ENCODE peak calls at places on chromosomes 4 and X, in four cellular contexts. Y, D, S and O are unnamed samples.

GRCh38 chr4:5708171-5708828 is at the start of gene EVC2:
- DNase-seq in S (no peak), Y (peak; percentile 13), D (no peak), O (peak; percentile 58)

GRCh38 chr4:54063737-54064316 is 578 bp downstream of the CHIC2 start:
- DNase-seq in Y (peak; percentile 4), S (peak; percentile 24), D (no peak), O (peak; percentile 47)

GRCh38 chr4:23728393-23728792 is 161.5 kb downstream of the PPARGC1A start:
- DNase-seq in S (no peak), Y (peak; percentile 1), D (no peak), O (no peak)

GRCh38 chr4:137896221-137896737 is 345.9 kb downstream of the SLC7A11 start:
- DNase-seq in Y (no peak), D (no peak), S (no peak), O (no peak)

GRCh38 chr4:184988611-184989010 is 29.7 kb upstream of the HELT start:
- DNase-seq in S (no peak), Y (no peak), D (no peak), O (no peak)

GRCh38 chr4:38128478-38129451 is 168.6 kb downstream of the PTTG2 start:
- DNase-seq in S (peak; percentile 91), D (peak; percentile 95), Y (no peak), O (no peak)

GRCh38 chr4:38678078-38678477 is 14.1 kb downstream of the KLF3 start:
- DNase-seq in S (no peak), Y (no peak), D (no peak), O (no peak)

GRCh38 chrX:118355225-118355920 is 9.5 kb downstream of the WDR44 start:
- DNase-seq in D (no peak), Y (no peak), S (no peak), O (no peak)

GRCh38 chr4:5517372-5517771 is 191.0 kb downstream of the EVC2 start:
- DNase-seq in D (no peak), Y (no peak), S (no peak), O (no peak)

GRCh38 chr4:182975806-182976205 is 58.6 kb upstream of the DCTD start:
- DNase-seq in D (peak; percentile 57), Y (peak; percentile 30), S (no peak), O (peak; percentile 22)
- TF ChIP-seq PBX3 in D (peak; percentile 67), Y (no peak), S (no peak), O (peak; percentile 100)

GRCh38 chr4:174425669-174426068 is 96.6 kb downstream of the HPGD start:
- DNase-seq in Y (no peak), D (no peak), S (no peak), O (no peak)

GRCh38 chr4:174427562-174428140 is 94.6 kb downstream of the HPGD start:
- DNase-seq in D (no peak), Y (no peak), S (no peak), O (no peak)

GRCh38 chr4:174422893-174423256 is 99.4 kb downstream of the HPGD start:
- DNase-seq in S (no peak), D (no peak), Y (no peak), O (no peak)

GRCh38 chr4:174420317-174420716 is 102.0 kb downstream of the HPGD start:
- DNase-seq in Y (no peak), D (no peak), S (no peak), O (no peak)

DNA sequence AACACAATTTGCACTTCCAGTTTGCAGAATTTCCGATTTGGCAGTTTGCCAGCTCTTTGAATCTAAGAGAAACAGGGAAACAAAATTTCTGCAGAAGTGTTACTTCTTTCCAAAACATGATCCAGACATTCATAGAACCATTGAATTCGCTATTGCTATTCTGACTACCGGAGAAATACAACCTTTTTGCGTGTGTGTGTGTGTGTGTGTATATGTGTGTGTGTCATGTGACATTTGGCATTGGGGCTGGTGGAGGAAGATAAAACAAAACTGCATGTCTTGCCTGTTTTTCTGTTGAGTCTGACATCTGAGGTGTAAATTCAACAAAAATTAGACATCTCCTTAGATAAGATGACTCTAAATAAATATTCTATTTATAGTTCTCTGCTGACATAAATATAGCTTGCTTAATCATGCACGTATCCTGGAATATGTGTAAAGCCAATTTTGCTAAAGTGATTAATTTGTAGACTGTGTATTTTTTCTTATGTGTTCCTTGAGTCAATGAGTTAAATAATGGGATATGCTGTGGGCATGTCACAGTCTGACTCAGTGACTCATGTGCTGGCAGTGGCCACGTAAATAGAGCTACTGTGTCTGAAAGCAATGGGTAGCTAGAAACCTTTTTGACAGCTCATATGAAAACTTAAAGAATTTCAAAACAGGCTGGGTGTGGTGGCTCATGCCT is 98.9 kb downstream of the HPGD start:
- DNase-seq in Y (peak; percentile 54), S (no peak), D (no peak), O (no peak)
- TF ChIP-seq EP300 in Y (peak; percentile 53), S (no peak), D (no peak), O (no peak)

GRCh38 chr4:77821775-77822174 is 2.6 kb upstream of the CNOT6L start:
- DNase-seq in D (no peak), Y (no peak), S (no peak), O (no peak)
- TF ChIP-seq PBX3 in D (no peak), Y (no peak), S (no peak), O (no peak)

DNA sequence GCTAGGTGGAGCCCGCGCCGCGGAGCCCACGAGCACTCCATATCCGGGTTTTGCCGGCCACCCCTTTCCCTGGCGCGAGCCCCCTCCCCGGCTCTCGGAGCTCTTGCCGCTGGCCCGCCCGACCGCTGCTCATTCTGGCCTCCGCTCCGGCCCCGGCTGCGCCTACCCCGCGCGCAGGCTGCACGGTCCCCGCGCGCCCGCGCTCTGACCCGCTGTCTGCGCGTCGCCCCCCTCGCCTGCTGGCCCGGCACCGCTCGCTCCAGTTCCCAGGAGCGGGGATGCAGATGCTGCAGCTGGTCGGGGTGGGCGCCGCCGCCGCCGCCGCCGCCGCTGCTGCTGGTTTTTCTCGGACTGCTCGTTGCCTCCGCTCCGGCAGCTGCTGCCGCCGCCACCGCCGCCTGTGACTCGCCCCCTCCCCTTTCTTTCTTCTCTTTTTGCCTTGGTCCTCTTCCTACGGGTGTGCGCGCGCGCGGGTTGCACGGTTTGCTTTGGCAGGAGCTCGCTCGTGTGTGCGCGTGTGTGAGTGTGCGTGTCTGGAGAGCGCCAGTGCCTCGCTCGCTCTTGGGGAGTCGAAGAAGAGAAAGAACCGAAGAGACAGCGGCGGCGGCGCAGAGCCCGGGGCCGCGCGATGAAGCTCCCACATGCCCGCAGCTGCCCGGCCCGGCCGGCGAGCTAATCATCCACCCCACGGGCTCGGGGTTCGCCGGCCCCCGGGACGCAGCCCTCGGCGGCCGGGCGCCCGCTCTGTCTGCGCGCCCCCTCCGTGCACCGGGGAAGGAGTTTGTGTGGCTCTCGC is at the start of gene ADGRL3:
- DNase-seq in S (no peak), D (no peak), Y (no peak), O (peak; percentile 81)
- TF ChIP-seq EP300 in S (no peak), D (no peak), Y (no peak), O (no peak)